ENCODE peak calls at places on chromosomes 5 and 9, in four cellular contexts. K is GM23338, U is glutamatergic neuron, T is mammary epithelial cell. I is an unnamed sample.

GRCh38 chr9:3526903-3527652 is 1.3 kb upstream of the RFX3 start:
- DNase-seq in U (no peak), K (peak; percentile 73), T (no peak), I (no peak)

GRCh38 chr5:86824642-86825041 is 206.9 kb downstream of the COX7C start:
- DNase-seq in U (no peak), K (no peak), T (no peak), I (no peak)

GRCh38 chr9:83681490-83681889 is 26.3 kb downstream of the UBQLN1 start:
- DNase-seq in T (no peak), U (no peak), K (no peak), I (no peak)

GRCh38 chr5:176675676-176676360 is 28.5 kb downstream of the TSPAN17 start:
- DNase-seq in U (peak; percentile 70), T (no peak), K (peak; percentile 86), I (peak; percentile 39)

GRCh38 chr9:121984726-121985402 is 108.2 kb downstream of the TTLL11 start:
- DNase-seq in K (no peak), T (peak; percentile 38), U (no peak), I (no peak)

GRCh38 chr9:76203373-76203772 is 190.9 kb downstream of the RFK start:
- DNase-seq in T (no peak), K (no peak), U (no peak), I (no peak)

GRCh38 chr5:167578977-167579700 is 712.3 kb upstream of the WWC1 start:
- DNase-seq in T (no peak), K (no peak), U (no peak), I (no peak)

GRCh38 chr9:135137398-135137832 is 49.9 kb downstream of the OLFM1 start:
- DNase-seq in K (peak; percentile 45), U (no peak), T (no peak), I (peak; percentile 22)

GRCh38 chr9:121498150-121498486 is 1.5 kb downstream of the GGTA1 start:
- DNase-seq in U (peak; percentile 55), K (peak; percentile 93), T (peak; percentile 70), I (peak; percentile 61)

GRCh38 chr5:94241288-94241651 is 377.1 kb downstream of the KIAA0825 start:
- DNase-seq in K (no peak), U (no peak), T (peak; percentile 83), I (no peak)

GRCh38 chr5:142827934-142828576 is 57.9 kb downstream of the ARHGAP26 start:
- DNase-seq in U (no peak), T (no peak), K (no peak), I (no peak)

GRCh38 chr5:90982576-90982975 is 400.5 kb downstream of the ARRDC3 start:
- DNase-seq in K (no peak), U (no peak), T (no peak), I (no peak)

GRCh38 chr9:131397100-131397790 is 3.4 kb downstream of the PRRC2B start:
- DNase-seq in T (peak; percentile 46), K (peak; percentile 83), U (no peak), I (no peak)

GRCh38 chr5:1462358-1462757 is 17.1 kb upstream of the SLC6A3 start:
- DNase-seq in T (no peak), K (no peak), U (peak; percentile 17), I (peak; percentile 38)

GRCh38 chr9:89538874-89539273 is 41.0 kb upstream of the SEMA4D start:
- DNase-seq in U (no peak), K (no peak), T (no peak), I (no peak)

GRCh38 chr5:164672931-164673694 is 1167.7 kb downstream of the MAT2B start:
- DNase-seq in K (no peak), U (no peak), T (peak; percentile 5), I (no peak)

GRCh38 chr9:6006968-6007769 is 8.3 kb downstream of the RANBP6 start:
- DNase-seq in K (peak; percentile 96), T (peak; percentile 90), U (peak; percentile 92), I (peak; percentile 75)

GRCh38 chr5:16679863-16680262 is 63.1 kb upstream of the RETREG1 start:
- DNase-seq in U (peak; percentile 54), T (no peak), K (peak; percentile 47), I (no peak)

GRCh38 chr9:673966-674526 is 167.5 kb upstream of the DMRT1 start:
- DNase-seq in U (no peak), T (peak; percentile 69), K (peak; percentile 73), I (no peak)

GRCh38 chr5:179271301-179271650 is 74.0 kb downstream of the ADAMTS2 start:
- DNase-seq in U (peak; percentile 7), K (no peak), T (no peak), I (no peak)

GRCh38 chr9:2700398-2700797 is 16.9 kb upstream of the KCNV2 start:
- DNase-seq in U (no peak), K (no peak), T (no peak), I (no peak)

GRCh38 chr9:112582371-112582770 is 95.7 kb downstream of the KIAA1958 start:
- DNase-seq in U (no peak), T (peak; percentile 50), K (no peak), I (no peak)

GRCh38 chr5:9947231-9947693 is 302.4 kb downstream of the ATPSCKMT start:
- DNase-seq in T (peak; percentile 49), K (no peak), U (no peak), I (no peak)

GRCh38 chr5:83471405-83472212 is at the start of gene VCAN:
- DNase-seq in T (peak; percentile 81), U (peak; percentile 65), K (peak; percentile 84), I (no peak)

GRCh38 chr5:31343946-31344345 is 150.5 kb downstream of the CDH6 start:
- DNase-seq in T (peak; percentile 52), U (no peak), K (no peak), I (no peak)

GRCh38 chr9:12463641-12464040 is 229.5 kb upstream of the TYRP1 start:
- DNase-seq in T (no peak), U (no peak), K (peak; percentile 41), I (no peak)

GRCh38 chr9:135490980-135491444 is 9.5 kb upstream of the MRPS2 start:
- DNase-seq in T (no peak), K (no peak), U (peak; percentile 2), I (no peak)

GRCh38 chr9:112411626-112412027 is 31.7 kb downstream of the HSDL2 start:
- DNase-seq in U (no peak), T (no peak), K (no peak), I (no peak)

GRCh38 chr5:179777456-179777855 is 16.3 kb upstream of the LTC4S start:
- DNase-seq in K (no peak), T (no peak), U (no peak), I (no peak)

GRCh38 chr9:109254317-109254716 is 66.5 kb downstream of the EPB41L4B start:
- DNase-seq in T (peak; percentile 70), U (no peak), K (no peak), I (no peak)

GRCh38 chr9:127526655-127527559 is 75.6 kb downstream of the LRSAM1 start:
- DNase-seq in U (peak; percentile 62), K (no peak), T (no peak), I (no peak)

GRCh38 chr9:110220809-110221208 is 12.8 kb upstream of the C9orf152 start:
- DNase-seq in K (no peak), T (no peak), U (no peak), I (no peak)

GRCh38 chr5:111003623-111004022 is 67.9 kb upstream of the TSLP start:
- DNase-seq in K (no peak), T (no peak), U (no peak), I (no peak)

GRCh38 chr9:138025908-138026307 is 148.3 kb downstream of the CACNA1B start:
- DNase-seq in U (no peak), K (no peak), T (no peak), I (no peak)

GRCh38 chr9:76905984-76906861 is at the start of gene PRUNE2:
- DNase-seq in T (peak; percentile 69), U (peak; percentile 75), K (peak; percentile 96), I (peak; percentile 81)

GRCh38 chr5:77101298-77101697 is 14.2 kb upstream of the ZBED3 start:
- DNase-seq in K (no peak), U (no peak), T (peak; percentile 76), I (no peak)

GRCh38 chr9:108553111-108553635 is 302.6 kb downstream of the ACTL7B start:
- DNase-seq in T (peak; percentile 40), K (no peak), U (no peak), I (no peak)

GRCh38 chr5:28344803-28345433 is 1306.5 kb upstream of the CDH9 start:
- DNase-seq in U (no peak), K (peak; percentile 90), T (peak; percentile 38), I (no peak)

DNA sequence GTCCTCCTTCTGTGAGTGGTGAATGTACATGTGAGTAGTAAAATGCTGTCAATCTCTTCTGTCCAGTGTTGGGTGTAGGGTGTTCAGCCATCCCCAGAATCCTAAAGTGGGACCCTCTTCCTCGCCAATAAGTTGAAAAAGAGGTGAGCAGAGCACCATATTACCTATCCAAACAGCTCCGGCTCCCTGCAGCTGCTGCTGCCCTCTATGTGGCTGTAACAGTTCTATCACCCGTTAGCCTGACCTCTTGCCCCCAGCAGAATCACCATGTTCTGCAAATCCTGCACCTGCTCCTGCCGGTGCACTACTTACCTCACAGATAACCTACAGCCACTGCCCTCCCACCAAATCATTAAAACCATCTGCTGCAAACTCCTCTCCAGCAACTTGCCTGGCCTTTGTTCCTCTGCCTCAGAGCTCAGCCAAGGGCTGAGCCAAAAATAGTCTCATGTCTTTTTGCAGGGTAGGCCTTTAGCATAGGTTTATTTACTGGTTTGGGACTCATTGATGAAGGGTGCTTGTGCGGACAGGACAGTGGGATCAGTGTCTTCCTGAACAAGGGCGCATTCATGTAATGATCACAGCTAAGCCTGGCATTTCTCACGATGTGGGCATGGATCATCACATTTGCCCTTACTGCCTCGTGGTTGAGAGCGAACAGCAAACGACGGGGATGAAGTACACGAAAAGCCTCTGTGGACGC is 49.6 kb upstream of the CCL21 start:
- DNase-seq in K (no peak), T (no peak), U (no peak), I (no peak)
- TF ChIP-seq CTCF in K (no peak), T (no peak), U (no peak), I (no peak)

GRCh38 chr5:14247054-14247386 is 103.9 kb downstream of the TRIO start:
- DNase-seq in T (no peak), K (no peak), U (no peak), I (no peak)
- TF ChIP-seq CTCF in T (no peak), K (peak; percentile 42), U (no peak), I (no peak)

DNA sequence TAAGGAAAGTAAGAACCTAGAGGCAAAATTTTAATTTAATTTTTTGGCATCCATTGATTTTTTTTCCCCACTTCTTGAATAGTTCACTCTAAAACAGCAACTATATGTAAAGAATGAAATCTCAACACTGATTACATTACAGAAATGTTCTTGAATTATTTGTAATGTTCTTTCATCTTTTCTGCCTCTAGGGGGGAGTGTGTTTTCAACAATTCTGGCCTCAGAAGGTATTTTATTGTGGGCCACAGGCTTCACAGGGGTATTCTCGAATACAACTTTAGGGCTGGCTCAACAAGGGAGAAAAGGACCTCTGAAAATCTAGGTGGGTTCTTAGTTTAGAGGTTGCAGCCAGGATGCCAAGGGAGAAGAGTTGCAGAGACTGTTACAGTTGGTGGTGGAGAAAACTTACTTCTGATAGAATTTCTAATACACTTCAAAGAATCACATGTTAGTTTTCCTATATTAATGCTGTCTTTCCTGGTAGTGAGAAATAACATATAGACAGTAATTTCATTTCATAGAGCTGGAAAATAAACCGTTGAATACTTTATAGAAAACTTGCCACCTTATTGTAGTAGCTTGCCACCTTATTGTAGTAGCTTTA is 3.6 kb upstream of the NPR3 start:
- DNase-seq in T (no peak), K (peak; percentile 74), U (no peak), I (peak; percentile 2)
- TF ChIP-seq CTCF in T (peak; percentile 52), K (peak; percentile 68), U (peak; percentile 61), I (peak; percentile 73)

DNA sequence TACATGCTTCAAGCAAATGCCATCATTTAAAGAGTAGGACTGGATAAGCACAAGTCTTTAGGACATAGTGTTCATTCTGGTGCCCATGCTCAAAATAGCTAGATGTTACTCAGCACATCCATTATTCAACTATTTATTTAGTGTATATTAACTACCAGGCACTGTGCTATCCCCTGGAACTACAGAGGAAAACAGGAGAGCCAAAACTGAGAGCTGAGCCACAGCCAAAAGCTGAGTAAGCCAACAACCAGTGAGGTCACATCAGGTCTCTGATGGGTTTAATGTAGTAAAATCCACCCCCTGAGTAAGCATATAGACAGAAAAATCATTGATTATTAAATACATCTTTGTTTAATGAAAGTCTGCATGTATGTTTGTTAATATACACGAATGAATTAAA is 469.3 kb upstream of the DMAC1 start:
- DNase-seq in T (no peak), K (no peak), U (no peak), I (no peak)
- TF ChIP-seq CTCF in T (no peak), K (no peak), U (no peak), I (no peak)